ENCODE peak calls at places on chromosomes 13 and 19, in six cellular contexts. A, R, I, Y, X and S are unnamed samples.
A peak's percentile ranks its signal among the peaks of the same experiment; 100 is the strongest.

GRCh38 chr13:79258489-79258888 is 147.6 kb downstream of the RBM26 start:
- DNase-seq in A (no peak), R (peak; percentile 60), I (no peak), Y (no peak), X (no peak), S (no peak)

GRCh38 chr19:33201886-33202545 is 7.9 kb downstream of the LRP3 start:
- DNase-seq in A (no peak), R (no peak), I (no peak), Y (no peak), X (no peak), S (no peak)

GRCh38 chr19:14562660-14563589 is 8.9 kb downstream of the NDUFB7 start:
- DNase-seq in A (no peak), R (no peak), I (no peak), Y (no peak), X (no peak), S (no peak)

GRCh38 chr19:12840091-12841079 is 2.1 kb downstream of the MAST1 start:
- DNase-seq in A (no peak), R (peak; percentile 76), I (no peak), Y (peak; percentile 27), X (peak; percentile 66), S (no peak)

GRCh38 chr19:51317968-51318367 is 6.5 kb downstream of the IGLON5 start:
- DNase-seq in A (no peak), R (no peak), I (no peak), Y (no peak), X (no peak), S (no peak)

GRCh38 chr13:99370476-99371272 is 63.5 kb upstream of the GPR183 start:
- DNase-seq in A (no peak), R (no peak), I (no peak), Y (no peak), X (no peak), S (no peak)

GRCh38 chr13:102774596-102775375 is 1.2 kb upstream of the TEX30 start:
- DNase-seq in A (no peak), R (no peak), I (no peak), Y (no peak), X (no peak), S (no peak)

GRCh38 chr19:8835446-8835845 is 3.3 kb downstream of the MBD3L1 start:
- DNase-seq in A (no peak), R (no peak), I (no peak), Y (no peak), X (no peak), S (no peak)

GRCh38 chr19:32483574-32483973 is 78.0 kb downstream of the DPY19L3 start:
- DNase-seq in A (no peak), R (no peak), I (no peak), Y (no peak), X (no peak), S (no peak)